ENCODE peak calls at places on chromosomes 11 and 22, in six cellular contexts. K is neural progenitor cell, T is A549, A is lower leg skin, H is transverse colon, C is heart right ventricle. Q is an unnamed sample.

GRCh38 chr22:25514436-25514835 is 50.0 kb upstream of the GRK3 start:
- DNase-seq in T (no peak), C (no peak), K (no peak), A (no peak), H (no peak), Q (no peak)

GRCh38 chr11:77088236-77089003 is 14.2 kb upstream of the OMP start:
- DNase-seq in K (no peak), T (no peak), A (no peak), C (no peak), H (peak; percentile 70), Q (no peak)

GRCh38 chr11:65786786-65787636 is at the start of gene OVOL1:
- DNase-seq in A (no peak), H (peak; percentile 91), K (peak; percentile 54), T (no peak), C (no peak), Q (no peak)

GRCh38 chr22:46575915-46576555 is 38.6 kb upstream of the CELSR1 start:
- DNase-seq in H (peak; percentile 74), A (no peak), K (peak; percentile 20), T (no peak), C (no peak), Q (no peak)

GRCh38 chr22:37804886-37805857 is 2.6 kb upstream of the GCAT start:
- DNase-seq in T (peak; percentile 66), A (peak; percentile 87), C (peak; percentile 93), H (peak; percentile 94), K (peak; percentile 86), Q (peak; percentile 91)

GRCh38 chr22:49929553-49929979 is 11.1 kb downstream of the CRELD2 start:
- DNase-seq in H (peak; percentile 78), A (no peak), K (peak; percentile 88), T (no peak), C (peak; percentile 77), Q (no peak)

GRCh38 chr11:83677730-83678129 is 391.6 kb upstream of the CCDC90B start:
- DNase-seq in H (no peak), A (no peak), T (no peak), C (no peak), K (no peak), Q (no peak)

GRCh38 chr22:42376721-42377177 is 55.5 kb downstream of the NFAM1 start:
- DNase-seq in K (peak; percentile 91), H (peak; percentile 58), C (peak; percentile 73), A (peak; percentile 90), T (no peak), Q (peak; percentile 85)

GRCh38 chr11:17601206-17602075 is 54.4 kb downstream of the OTOG start:
- DNase-seq in T (no peak), H (no peak), K (peak; percentile 46), A (no peak), C (no peak), Q (peak; percentile 46)

GRCh38 chr11:11076276-11076675 is 218.4 kb upstream of the ZBED5 start:
- DNase-seq in A (no peak), C (no peak), T (no peak), K (no peak), H (no peak), Q (no peak)

GRCh38 chr11:134558258-134558835 is 146.3 kb upstream of the B3GAT1 start:
- DNase-seq in K (no peak), T (no peak), H (no peak), C (no peak), A (no peak), Q (peak; percentile 21)

GRCh38 chr11:105392546-105392945 is 217.3 kb upstream of the GRIA4 start:
- DNase-seq in T (no peak), C (no peak), A (no peak), K (no peak), H (no peak), Q (no peak)

GRCh38 chr11:70246196-70246595 is 24.3 kb upstream of the PPFIA1 start:
- DNase-seq in K (no peak), H (no peak), A (no peak), C (no peak), T (no peak), Q (no peak)

GRCh38 chr11:121930004-121930965 is 185.7 kb downstream of the BLID start:
- DNase-seq in C (no peak), H (no peak), A (no peak), T (no peak), K (peak; percentile 4), Q (no peak)

GRCh38 chr11:70568504-70569172 is 170.3 kb downstream of the CTTN start:
- DNase-seq in H (peak; percentile 49), C (peak; percentile 46), K (peak; percentile 71), A (no peak), T (no peak), Q (peak; percentile 73)

GRCh38 chr11:126573325-126574076 is 218.0 kb downstream of the ST3GAL4 start:
- DNase-seq in H (no peak), A (no peak), K (no peak), T (no peak), C (no peak), Q (no peak)

GRCh38 chr11:117600261-117600783 is 196.7 kb downstream of the DSCAML1 start:
- DNase-seq in C (no peak), T (no peak), A (no peak), K (peak; percentile 63), H (no peak), Q (no peak)

DNA sequence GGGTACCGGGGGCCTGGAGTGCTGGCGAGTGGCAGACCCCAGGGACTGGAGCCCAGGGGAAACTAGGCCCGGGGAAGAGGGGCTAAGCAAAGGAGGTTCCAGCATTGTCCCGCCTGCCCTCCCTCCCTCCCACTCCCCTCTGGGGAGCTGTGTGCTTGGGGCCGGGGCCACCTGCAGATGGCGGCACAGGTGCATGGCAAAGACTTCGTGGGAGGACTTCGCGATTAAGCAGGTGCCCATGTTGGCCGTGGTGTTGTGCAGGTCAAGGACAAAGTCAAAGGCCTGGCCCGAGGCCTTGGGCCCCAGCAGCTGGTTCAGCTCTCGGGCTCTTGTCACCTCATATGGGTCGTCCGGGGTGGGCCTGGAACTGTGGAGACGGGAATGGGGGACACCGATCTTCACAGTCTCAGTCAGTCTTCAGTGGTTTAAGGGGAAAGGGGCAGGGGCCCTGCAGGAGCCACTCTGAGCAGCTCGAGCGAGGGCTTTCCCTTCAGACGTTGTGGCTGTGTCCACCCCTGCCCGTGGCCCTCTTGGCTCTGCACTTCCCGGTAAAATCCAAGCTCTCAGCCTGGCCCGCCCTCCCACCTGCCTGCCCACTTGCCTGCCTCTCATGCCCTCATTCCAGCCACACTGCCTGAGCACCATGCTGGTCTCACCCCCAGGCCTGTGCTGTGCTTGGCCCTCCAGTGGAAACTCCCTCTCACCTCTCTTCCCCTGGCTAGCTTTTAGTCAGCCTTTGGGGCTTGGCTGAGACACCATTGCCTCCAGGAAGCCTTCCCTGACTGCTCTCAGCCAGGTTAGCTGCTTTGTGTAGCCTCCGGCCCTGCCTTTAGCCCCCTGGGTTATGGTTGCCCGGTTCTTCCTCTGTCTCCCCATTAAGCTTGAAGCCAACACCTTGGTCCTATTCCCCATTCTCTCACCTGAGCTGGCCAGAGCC is 4.7 kb downstream of the ACY3 start:
- DNase-seq in H (no peak), C (no peak), T (no peak), A (no peak), K (no peak), Q (no peak)
- TF ChIP-seq CTCF in H (no peak), C (no peak), T (no peak), A (no peak), K (peak; percentile 12), Q (no peak)

DNA sequence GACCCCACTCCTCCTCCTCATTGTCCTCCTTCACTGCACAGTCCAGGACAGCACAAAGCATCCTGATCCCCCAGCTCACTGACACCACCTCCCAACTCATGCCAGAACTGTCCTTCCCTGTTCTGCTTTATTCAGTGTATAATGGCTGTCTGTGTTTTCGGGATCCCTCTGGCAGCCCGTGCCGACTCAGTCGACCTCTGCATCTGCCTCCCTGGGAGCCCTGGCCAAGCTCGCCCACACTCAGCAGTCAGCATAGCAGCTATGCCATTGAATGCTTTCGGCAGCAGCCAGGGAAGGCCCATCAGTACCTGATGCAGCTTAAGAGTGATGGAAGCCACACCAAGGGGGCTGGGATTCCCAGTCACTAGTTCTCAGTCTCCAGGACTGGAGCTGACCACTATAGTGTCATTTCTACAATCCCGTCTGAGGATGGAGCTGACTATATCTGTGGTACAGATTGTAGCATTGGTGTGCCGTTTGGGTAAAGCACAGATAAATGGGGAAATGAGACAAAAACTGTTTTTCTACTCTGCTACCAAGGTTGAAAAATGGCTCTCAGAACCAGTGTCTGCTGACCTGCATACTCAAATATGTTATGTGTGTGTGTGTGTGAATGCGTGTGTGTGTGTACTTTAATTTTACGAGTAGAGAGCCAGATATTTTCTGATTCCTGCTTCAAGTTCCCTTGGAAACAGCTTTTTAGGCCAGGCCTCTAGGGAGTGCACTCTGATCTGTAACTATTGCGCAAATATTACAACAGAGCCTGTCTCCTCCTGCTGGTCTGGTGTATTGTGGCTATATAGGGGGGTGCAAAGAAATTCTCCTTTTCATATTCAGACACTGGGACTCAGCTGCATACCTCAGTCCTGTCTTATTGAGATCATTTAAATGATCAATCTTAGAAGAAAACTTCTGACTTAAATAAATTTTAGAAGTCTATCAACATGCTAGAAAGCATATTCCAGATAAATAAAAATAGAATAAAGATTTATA is 78.8 kb upstream of the TOP3B start:
- DNase-seq in T (peak; percentile 6), K (no peak), H (no peak), A (peak; percentile 47), C (no peak), Q (no peak)
- TF ChIP-seq CTCF in T (peak; percentile 5), K (no peak), H (no peak), A (no peak), C (peak; percentile 57), Q (no peak)

DNA sequence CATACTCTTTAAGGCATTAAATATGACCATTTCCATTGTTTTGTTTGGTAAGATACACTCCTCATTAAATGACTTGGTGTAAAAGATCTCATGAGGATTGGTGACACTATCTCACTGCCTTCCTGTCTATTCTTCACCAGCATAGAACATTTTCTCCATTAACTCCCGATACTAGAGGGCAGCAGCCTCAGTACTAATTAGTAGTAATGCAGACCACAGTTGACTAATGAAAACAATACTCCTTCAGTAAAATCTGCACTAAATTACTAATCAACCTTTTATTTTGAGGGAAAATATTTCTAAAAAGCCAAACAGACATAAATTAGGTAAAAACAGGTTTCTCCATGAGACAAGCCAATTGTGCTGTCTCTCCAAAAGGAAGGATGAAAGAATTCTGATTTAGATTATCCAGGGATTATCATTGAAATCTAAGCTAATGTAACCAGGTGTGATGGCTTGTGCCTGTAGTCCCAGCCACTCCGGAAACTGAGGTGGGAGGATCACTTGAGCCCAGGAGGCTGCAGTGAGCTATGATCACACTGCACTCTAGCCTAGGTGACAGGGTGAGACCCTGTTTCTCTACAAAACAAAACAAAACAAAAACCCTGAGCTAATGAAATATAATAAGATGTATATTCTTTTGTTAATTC is 9.4 kb downstream of the PGM2L1 start:
- DNase-seq in H (peak; percentile 58), A (peak; percentile 79), T (peak; percentile 21), K (peak; percentile 72), C (no peak), Q (peak; percentile 67)
- TF ChIP-seq CTCF in H (peak; percentile 71), A (no peak), T (peak; percentile 93), K (peak; percentile 92), C (peak; percentile 63), Q (peak; percentile 54)

DNA sequence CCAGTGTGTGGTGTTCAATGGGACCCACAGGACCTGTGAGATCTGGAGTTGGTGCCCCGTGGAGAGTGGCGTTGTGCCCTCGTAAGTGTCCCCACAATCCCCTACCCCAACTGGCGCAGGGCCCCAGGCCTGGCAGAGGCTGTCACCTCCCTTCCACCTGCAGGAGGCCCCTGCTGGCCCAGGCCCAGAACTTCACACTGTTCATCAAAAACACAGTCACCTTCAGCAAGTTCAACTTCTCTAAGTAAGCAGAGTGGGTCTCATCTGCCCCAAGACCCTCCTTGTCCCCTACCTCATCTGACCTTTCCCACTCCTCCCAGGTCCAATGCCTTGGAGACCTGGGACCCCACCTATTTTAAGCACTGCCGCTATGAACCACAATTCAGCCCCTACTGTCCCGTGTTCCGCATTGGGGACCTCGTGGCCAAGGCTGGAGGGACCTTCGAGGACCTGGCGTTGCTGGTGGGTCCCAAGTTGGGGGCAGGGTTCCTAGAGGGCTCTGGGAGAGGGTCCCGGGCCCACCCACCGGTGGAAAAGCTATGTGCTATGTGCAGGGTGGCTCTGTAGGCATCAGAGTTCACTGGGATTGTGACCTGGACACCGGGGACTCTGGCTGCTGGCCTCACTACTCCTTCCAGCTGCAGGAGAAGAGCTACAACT is 8.1 kb downstream of the P2RX6 start:
- DNase-seq in K (no peak), A (no peak), T (no peak), C (no peak), H (no peak), Q (no peak)
- TF ChIP-seq CTCF in K (no peak), A (no peak), T (no peak), C (no peak), H (no peak), Q (no peak)